ENCODE peak calls at places on chromosomes 4 and X, in nine cellular contexts. One of them, this sample, is unnamed.

GRCh38 chr4:62644372-62644771 is 1444.2 kb downstream of the ADGRL3 start:
- DNase-seq in HTR-8/SVneo: no peak
- DNase-seq in AG10803: no peak
- DNase-seq in smooth muscle cell of the brain vasculature: no peak
- DNase-seq in right atrium auricular region: no peak
- DNase-seq in non-pigmented ciliary epithelial cell: no peak
- DNase-seq in NAMALWA: peak; percentile 65
- DNase-seq in T-helper 22 cell: no peak
- DNase-seq in GM12878: no peak
- DNase-seq in this sample: no peak

GRCh38 chrX:122512561-122513072 is 671.5 kb upstream of the GRIA3 start:
- DNase-seq in AG10803: peak; percentile 58
- DNase-seq in T-helper 22 cell: no peak
- DNase-seq in smooth muscle cell of the brain vasculature: no peak
- DNase-seq in non-pigmented ciliary epithelial cell: peak; percentile 8
- DNase-seq in NAMALWA: no peak
- DNase-seq in right atrium auricular region: no peak
- DNase-seq in GM12878: no peak
- DNase-seq in HTR-8/SVneo: no peak
- DNase-seq in this sample: no peak

GRCh38 chr4:123114084-123114914 is 191.9 kb upstream of the NUDT6 start:
- DNase-seq in right atrium auricular region: no peak
- DNase-seq in AG10803: no peak
- DNase-seq in smooth muscle cell of the brain vasculature: no peak
- DNase-seq in non-pigmented ciliary epithelial cell: no peak
- DNase-seq in GM12878: no peak
- DNase-seq in T-helper 22 cell: no peak
- DNase-seq in NAMALWA: no peak
- DNase-seq in HTR-8/SVneo: no peak
- DNase-seq in this sample: no peak

GRCh38 chr4:55736605-55737183 is 82.9 kb upstream of the EXOC1L start:
- DNase-seq in smooth muscle cell of the brain vasculature: no peak
- DNase-seq in non-pigmented ciliary epithelial cell: no peak
- DNase-seq in T-helper 22 cell: no peak
- DNase-seq in right atrium auricular region: no peak
- DNase-seq in GM12878: no peak
- DNase-seq in NAMALWA: peak; percentile 51
- DNase-seq in HTR-8/SVneo: no peak
- DNase-seq in AG10803: no peak
- DNase-seq in this sample: no peak

GRCh38 chrX:38473715-38474114 is 87.6 kb upstream of the TSPAN7 start:
- DNase-seq in AG10803: no peak
- DNase-seq in right atrium auricular region: no peak
- DNase-seq in GM12878: no peak
- DNase-seq in non-pigmented ciliary epithelial cell: no peak
- DNase-seq in HTR-8/SVneo: no peak
- DNase-seq in NAMALWA: no peak
- DNase-seq in smooth muscle cell of the brain vasculature: no peak
- DNase-seq in T-helper 22 cell: no peak
- DNase-seq in this sample: no peak

GRCh38 chr4:156377036-156377700 is 423.5 kb upstream of the CTSO start:
- DNase-seq in non-pigmented ciliary epithelial cell: peak; percentile 82
- DNase-seq in T-helper 22 cell: no peak
- DNase-seq in AG10803: peak; percentile 79
- DNase-seq in smooth muscle cell of the brain vasculature: no peak
- DNase-seq in NAMALWA: no peak
- DNase-seq in HTR-8/SVneo: peak; percentile 21
- DNase-seq in right atrium auricular region: no peak
- DNase-seq in GM12878: no peak
- DNase-seq in this sample: no peak

GRCh38 chr4:104901438-104901837 is 245.2 kb upstream of the TET2 start:
- DNase-seq in T-helper 22 cell: no peak
- DNase-seq in non-pigmented ciliary epithelial cell: no peak
- DNase-seq in AG10803: peak; percentile 1
- DNase-seq in smooth muscle cell of the brain vasculature: no peak
- DNase-seq in GM12878: no peak
- DNase-seq in HTR-8/SVneo: no peak
- DNase-seq in NAMALWA: peak; percentile 25
- DNase-seq in right atrium auricular region: no peak
- DNase-seq in this sample: no peak

GRCh38 chr4:8589831-8590545 is 2.6 kb upstream of the CPZ start:
- DNase-seq in GM12878: no peak
- DNase-seq in NAMALWA: no peak
- DNase-seq in HTR-8/SVneo: no peak
- DNase-seq in right atrium auricular region: no peak
- DNase-seq in AG10803: peak; percentile 71
- DNase-seq in T-helper 22 cell: no peak
- DNase-seq in non-pigmented ciliary epithelial cell: no peak
- DNase-seq in smooth muscle cell of the brain vasculature: peak; percentile 61
- DNase-seq in this sample: peak; percentile 28

GRCh38 chr4:27973056-27973455 is 1112.4 kb downstream of the STIM2 start:
- DNase-seq in T-helper 22 cell: no peak
- DNase-seq in HTR-8/SVneo: no peak
- DNase-seq in right atrium auricular region: no peak
- DNase-seq in AG10803: no peak
- DNase-seq in non-pigmented ciliary epithelial cell: no peak
- DNase-seq in smooth muscle cell of the brain vasculature: no peak
- DNase-seq in GM12878: no peak
- DNase-seq in NAMALWA: no peak
- DNase-seq in this sample: no peak

GRCh38 chrX:18828832-18829404 is 121.5 kb downstream of the PPEF1 start:
- DNase-seq in GM12878: no peak
- DNase-seq in AG10803: no peak
- DNase-seq in NAMALWA: no peak
- DNase-seq in smooth muscle cell of the brain vasculature: no peak
- DNase-seq in non-pigmented ciliary epithelial cell: no peak
- DNase-seq in right atrium auricular region: no peak
- DNase-seq in HTR-8/SVneo: no peak
- DNase-seq in T-helper 22 cell: no peak
- DNase-seq in this sample: no peak

GRCh38 chrX:130330706-130331105 is 9.0 kb upstream of the SLC25A14 start:
- DNase-seq in AG10803: peak; percentile 39
- DNase-seq in NAMALWA: peak; percentile 57
- DNase-seq in GM12878: peak; percentile 5
- DNase-seq in non-pigmented ciliary epithelial cell: no peak
- DNase-seq in right atrium auricular region: no peak
- DNase-seq in T-helper 22 cell: no peak
- DNase-seq in HTR-8/SVneo: peak; percentile 13
- DNase-seq in smooth muscle cell of the brain vasculature: no peak
- DNase-seq in this sample: no peak